ENCODE peak calls at places on chromosomes 5 and 9, in nine cellular contexts. One of them, this sample, is unnamed. For H3K9me3 and H3K4me1, the result is how much of the 10 kb centered on the place peaks cover.

GRCh38 chr5:171122372-171122771 is 186.7 kb upstream of the TLX3 start:
- DNase-seq in tibial nerve: peak
- DNase-seq in gastrocnemius medialis: no peak
- DNase-seq in heart left ventricle: no peak
- DNase-seq in tibial artery: no peak
- DNase-seq in esophagus squamous epithelium: no peak
- DNase-seq in breast epithelium: no peak
- DNase-seq in psoas muscle: no peak
- DNase-seq in aorta: no peak
- DNase-seq in this sample: no peak

GRCh38 chr5:89280103-89281037 is 397.4 kb upstream of the MEF2C start:
- DNase-seq in esophagus squamous epithelium: no peak
- DNase-seq in gastrocnemius medialis: no peak
- DNase-seq in aorta: no peak
- DNase-seq in breast epithelium: no peak
- DNase-seq in tibial nerve: no peak
- DNase-seq in psoas muscle: no peak
- DNase-seq in tibial artery: no peak
- DNase-seq in heart left ventricle: no peak
- DNase-seq in this sample: no peak

GRCh38 chr5:133926960-133927615 is 41.3 kb downstream of the C5orf15 start:
- DNase-seq in psoas muscle: no peak
- DNase-seq in breast epithelium: no peak
- DNase-seq in tibial nerve: no peak
- DNase-seq in heart left ventricle: no peak
- DNase-seq in tibial artery: no peak
- DNase-seq in aorta: no peak
- DNase-seq in esophagus squamous epithelium: no peak
- DNase-seq in gastrocnemius medialis: no peak
- DNase-seq in this sample: no peak

GRCh38 chr5:149417714-149418368 is 38.7 kb upstream of the IL17B start:
- DNase-seq in gastrocnemius medialis: no peak
- DNase-seq in esophagus squamous epithelium: no peak
- DNase-seq in tibial artery: no peak
- DNase-seq in heart left ventricle: no peak
- DNase-seq in breast epithelium: no peak
- DNase-seq in psoas muscle: no peak
- DNase-seq in tibial nerve: no peak
- DNase-seq in aorta: peak
- DNase-seq in this sample: no peak

GRCh38 chr5:168710706-168711105 is 131.5 kb upstream of the PANK3 start:
- DNase-seq in gastrocnemius medialis: no peak
- DNase-seq in breast epithelium: no peak
- DNase-seq in tibial artery: no peak
- DNase-seq in heart left ventricle: no peak
- DNase-seq in aorta: no peak
- DNase-seq in esophagus squamous epithelium: no peak
- DNase-seq in psoas muscle: no peak
- DNase-seq in tibial nerve: no peak
- DNase-seq in this sample: no peak

GRCh38 chr9:114387678-114388431 is at the start of gene AKNA:
- DNase-seq in tibial artery: peak
- DNase-seq in tibial nerve: peak
- DNase-seq in psoas muscle: peak
- DNase-seq in aorta: peak
- DNase-seq in heart left ventricle: peak
- DNase-seq in breast epithelium: peak
- DNase-seq in gastrocnemius medialis: peak
- DNase-seq in esophagus squamous epithelium: peak
- DNase-seq in this sample: peak

GRCh38 chr9:135864447-135865049 is 42.8 kb downstream of the CAMSAP1 start:
- DNase-seq in psoas muscle: peak
- DNase-seq in esophagus squamous epithelium: no peak
- DNase-seq in heart left ventricle: peak
- DNase-seq in tibial nerve: peak
- DNase-seq in gastrocnemius medialis: peak
- DNase-seq in aorta: peak
- DNase-seq in breast epithelium: peak
- DNase-seq in tibial artery: peak
- DNase-seq in this sample: no peak

GRCh38 chr9:22055090-22055489 is 46.0 kb upstream of the CDKN2B start:
- DNase-seq in breast epithelium: no peak
- DNase-seq in esophagus squamous epithelium: no peak
- DNase-seq in gastrocnemius medialis: no peak
- DNase-seq in aorta: no peak
- DNase-seq in tibial artery: no peak
- DNase-seq in tibial nerve: no peak
- DNase-seq in psoas muscle: no peak
- DNase-seq in heart left ventricle: no peak
- DNase-seq in this sample: no peak

GRCh38 chr9:137123459-137123819 is 8.9 kb upstream of the DPP7 start:
- DNase-seq in aorta: no peak
- DNase-seq in psoas muscle: no peak
- DNase-seq in gastrocnemius medialis: no peak
- DNase-seq in tibial nerve: no peak
- DNase-seq in heart left ventricle: no peak
- DNase-seq in breast epithelium: no peak
- DNase-seq in esophagus squamous epithelium: no peak
- DNase-seq in tibial artery: no peak
- DNase-seq in this sample: no peak

GRCh38 chr5:152113401-152113800 is 188.8 kb upstream of the GLRA1 start:
- DNase-seq in tibial nerve: no peak
- DNase-seq in gastrocnemius medialis: no peak
- DNase-seq in esophagus squamous epithelium: no peak
- DNase-seq in breast epithelium: no peak
- DNase-seq in tibial artery: no peak
- DNase-seq in psoas muscle: no peak
- DNase-seq in aorta: no peak
- DNase-seq in heart left ventricle: no peak
- DNase-seq in this sample: no peak

GRCh38 chr5:37665272-37665671 is 174.6 kb downstream of the GDNF start:
- DNase-seq in psoas muscle: no peak
- DNase-seq in tibial artery: no peak
- DNase-seq in esophagus squamous epithelium: no peak
- DNase-seq in aorta: no peak
- DNase-seq in tibial nerve: no peak
- DNase-seq in breast epithelium: no peak
- DNase-seq in gastrocnemius medialis: no peak
- DNase-seq in heart left ventricle: no peak
- DNase-seq in this sample: no peak

GRCh38 chr5:145347026-145347616 is 488.0 kb downstream of the PRELID2 start:
- DNase-seq in aorta: no peak
- DNase-seq in tibial artery: no peak
- DNase-seq in tibial nerve: no peak
- DNase-seq in psoas muscle: no peak
- DNase-seq in heart left ventricle: no peak
- DNase-seq in esophagus squamous epithelium: no peak
- DNase-seq in gastrocnemius medialis: no peak
- DNase-seq in breast epithelium: no peak
- DNase-seq in this sample: no peak

GRCh38 chr5:170542691-170543275 is 39.0 kb downstream of the KCNIP1 start:
- DNase-seq in heart left ventricle: no peak
- DNase-seq in esophagus squamous epithelium: no peak
- DNase-seq in breast epithelium: no peak
- DNase-seq in tibial artery: no peak
- DNase-seq in aorta: peak
- DNase-seq in psoas muscle: no peak
- DNase-seq in tibial nerve: peak
- DNase-seq in gastrocnemius medialis: no peak
- DNase-seq in this sample: no peak

GRCh38 chr5:133864711-133865110 is 103.7 kb downstream of the C5orf15 start:
- DNase-seq in aorta: peak
- DNase-seq in esophagus squamous epithelium: no peak
- DNase-seq in tibial artery: no peak
- DNase-seq in breast epithelium: no peak
- DNase-seq in heart left ventricle: no peak
- DNase-seq in tibial nerve: no peak
- DNase-seq in psoas muscle: no peak
- DNase-seq in gastrocnemius medialis: no peak
- DNase-seq in this sample: no peak

GRCh38 chr5:180807654-180808414 is 5.2 kb upstream of the MGAT1 start:
- DNase-seq in gastrocnemius medialis: no peak
- DNase-seq in heart left ventricle: no peak
- DNase-seq in aorta: no peak
- DNase-seq in breast epithelium: no peak
- DNase-seq in psoas muscle: no peak
- DNase-seq in esophagus squamous epithelium: no peak
- DNase-seq in tibial nerve: no peak
- DNase-seq in tibial artery: peak
- DNase-seq in this sample: peak

GRCh38 chr9:3240651-3241268 is 285.0 kb downstream of the RFX3 start:
- DNase-seq in gastrocnemius medialis: peak
- DNase-seq in aorta: peak
- DNase-seq in psoas muscle: peak
- DNase-seq in esophagus squamous epithelium: no peak
- DNase-seq in breast epithelium: peak
- DNase-seq in tibial artery: peak
- DNase-seq in heart left ventricle: peak
- DNase-seq in tibial nerve: peak
- DNase-seq in this sample: peak

GRCh38 chr5:53008751-53009150 is 19.6 kb downstream of the ITGA2 start:
- DNase-seq in gastrocnemius medialis: no peak
- DNase-seq in psoas muscle: no peak
- DNase-seq in esophagus squamous epithelium: no peak
- DNase-seq in heart left ventricle: no peak
- DNase-seq in tibial nerve: no peak
- DNase-seq in breast epithelium: no peak
- DNase-seq in tibial artery: no peak
- DNase-seq in aorta: no peak
- DNase-seq in this sample: no peak
- H3K27ac ChIP-seq in gastrocnemius medialis: no peak
- H3K27ac ChIP-seq in psoas muscle: no peak
- H3K27ac ChIP-seq in esophagus squamous epithelium: no peak
- H3K27ac ChIP-seq in heart left ventricle: no peak
- H3K27ac ChIP-seq in tibial nerve: no peak
- H3K27ac ChIP-seq in breast epithelium: no peak
- H3K27ac ChIP-seq in tibial artery: no peak
- H3K27ac ChIP-seq in aorta: no peak
- H3K27ac ChIP-seq in this sample: no peak

GRCh38 chr5:25066239-25066638 is 421.5 kb upstream of the CDH10 start:
- DNase-seq in tibial artery: no peak
- DNase-seq in heart left ventricle: no peak
- DNase-seq in psoas muscle: no peak
- DNase-seq in breast epithelium: no peak
- DNase-seq in gastrocnemius medialis: no peak
- DNase-seq in esophagus squamous epithelium: no peak
- DNase-seq in tibial nerve: no peak
- DNase-seq in aorta: no peak
- DNase-seq in this sample: no peak

GRCh38 chr5:25060575-25060974 is 415.8 kb upstream of the CDH10 start:
- DNase-seq in tibial artery: no peak
- DNase-seq in esophagus squamous epithelium: no peak
- DNase-seq in aorta: no peak
- DNase-seq in breast epithelium: no peak
- DNase-seq in heart left ventricle: no peak
- DNase-seq in tibial nerve: no peak
- DNase-seq in gastrocnemius medialis: no peak
- DNase-seq in psoas muscle: no peak
- DNase-seq in this sample: no peak

DNA sequence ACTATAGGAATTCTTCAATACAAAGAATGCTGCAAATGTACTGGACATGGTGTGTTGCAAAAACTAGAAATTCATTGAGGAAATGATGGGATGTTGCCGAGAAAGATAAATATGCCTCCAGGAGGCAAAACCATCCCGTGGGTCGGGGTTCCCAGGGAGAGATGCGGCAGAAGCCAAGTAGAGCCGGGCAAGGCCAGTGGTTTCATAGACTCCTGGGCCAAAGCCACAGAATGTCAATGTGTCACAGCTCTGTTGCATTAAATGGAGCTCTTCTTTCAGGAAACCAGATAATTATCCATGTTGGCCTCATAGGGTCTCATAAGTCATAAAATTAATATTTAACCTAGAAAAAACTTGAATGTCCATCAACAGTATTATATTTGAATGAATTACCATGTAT is 419.5 kb upstream of the CDH10 start:
- DNase-seq in aorta: no peak
- DNase-seq in breast epithelium: no peak
- DNase-seq in tibial artery: no peak
- DNase-seq in heart left ventricle: no peak
- DNase-seq in gastrocnemius medialis: no peak
- DNase-seq in tibial nerve: no peak
- DNase-seq in esophagus squamous epithelium: no peak
- DNase-seq in psoas muscle: no peak
- DNase-seq in this sample: no peak
- H3K9me3 ChIP-seq in aorta: under half
- H3K9me3 ChIP-seq in breast epithelium: under half
- H3K9me3 ChIP-seq in tibial artery: under half
- H3K9me3 ChIP-seq in heart left ventricle: under half
- H3K9me3 ChIP-seq in gastrocnemius medialis: under half
- H3K9me3 ChIP-seq in tibial nerve: under half
- H3K9me3 ChIP-seq in esophagus squamous epithelium: under half
- H3K9me3 ChIP-seq in psoas muscle: under half
- H3K9me3 ChIP-seq in this sample: under half

GRCh38 chr5:177302354-177303110 is 987 bp downstream of the RAB24 start:
- DNase-seq in tibial nerve: no peak
- DNase-seq in esophagus squamous epithelium: no peak
- DNase-seq in psoas muscle: no peak
- DNase-seq in heart left ventricle: no peak
- DNase-seq in aorta: peak
- DNase-seq in breast epithelium: no peak
- DNase-seq in gastrocnemius medialis: no peak
- DNase-seq in tibial artery: no peak
- DNase-seq in this sample: no peak

GRCh38 chr5:177304392-177305119 is 957 bp downstream of the PRELID1 start:
- DNase-seq in aorta: peak
- DNase-seq in breast epithelium: no peak
- DNase-seq in gastrocnemius medialis: no peak
- DNase-seq in heart left ventricle: peak
- DNase-seq in esophagus squamous epithelium: no peak
- DNase-seq in psoas muscle: no peak
- DNase-seq in tibial artery: no peak
- DNase-seq in tibial nerve: no peak
- DNase-seq in this sample: no peak

GRCh38 chr5:177303121-177303924 is at the start of the genes PRELID1 and RAB24:
- DNase-seq in heart left ventricle: peak
- DNase-seq in tibial nerve: peak
- DNase-seq in esophagus squamous epithelium: no peak
- DNase-seq in tibial artery: peak
- DNase-seq in gastrocnemius medialis: peak
- DNase-seq in breast epithelium: peak
- DNase-seq in psoas muscle: peak
- DNase-seq in aorta: peak
- DNase-seq in this sample: peak

GRCh38 chr5:177301503-177302165 is 1.9 kb downstream of the RAB24 start:
- DNase-seq in esophagus squamous epithelium: no peak
- DNase-seq in gastrocnemius medialis: peak
- DNase-seq in tibial nerve: no peak
- DNase-seq in aorta: peak
- DNase-seq in psoas muscle: no peak
- DNase-seq in heart left ventricle: peak
- DNase-seq in tibial artery: no peak
- DNase-seq in breast epithelium: peak
- DNase-seq in this sample: peak

GRCh38 chr5:177303925-177304391 is 359 bp downstream of the PRELID1 start:
- DNase-seq in esophagus squamous epithelium: no peak
- DNase-seq in breast epithelium: no peak
- DNase-seq in heart left ventricle: peak
- DNase-seq in gastrocnemius medialis: no peak
- DNase-seq in aorta: no peak
- DNase-seq in tibial nerve: no peak
- DNase-seq in psoas muscle: no peak
- DNase-seq in tibial artery: no peak
- DNase-seq in this sample: no peak
- H3K4me1 ChIP-seq in esophagus squamous epithelium: half or more
- H3K4me1 ChIP-seq in breast epithelium: under half
- H3K4me1 ChIP-seq in heart left ventricle: half or more
- H3K4me1 ChIP-seq in gastrocnemius medialis: under half
- H3K4me1 ChIP-seq in aorta: under half
- H3K4me1 ChIP-seq in tibial nerve: under half
- H3K4me1 ChIP-seq in psoas muscle: under half
- H3K4me1 ChIP-seq in tibial artery: under half
- H3K4me1 ChIP-seq in this sample: half or more

GRCh38 chr9:76390656-76391055 is 3.6 kb downstream of the RFK start:
- DNase-seq in tibial nerve: no peak
- DNase-seq in heart left ventricle: no peak
- DNase-seq in tibial artery: no peak
- DNase-seq in psoas muscle: no peak
- DNase-seq in aorta: no peak
- DNase-seq in gastrocnemius medialis: no peak
- DNase-seq in breast epithelium: no peak
- DNase-seq in esophagus squamous epithelium: no peak
- DNase-seq in this sample: no peak
- H3K27ac ChIP-seq in tibial nerve: no peak
- H3K27ac ChIP-seq in heart left ventricle: no peak
- H3K27ac ChIP-seq in tibial artery: no peak
- H3K27ac ChIP-seq in psoas muscle: no peak
- H3K27ac ChIP-seq in aorta: no peak
- H3K27ac ChIP-seq in gastrocnemius medialis: no peak
- H3K27ac ChIP-seq in breast epithelium: no peak
- H3K27ac ChIP-seq in esophagus squamous epithelium: no peak
- H3K27ac ChIP-seq in this sample: no peak

This sample was measured in left lung.